ENCODE peak calls at places on chromosomes 6 and 20, in four cellular contexts. Z is stimulated activated CD8-positive, alpha-beta memory T cell treated with anti-CD3 and anti-CD28 coated beads, Interleukin-12 subunit alpha, Interleukin-12 subunit beta, amount 100 ng/mL, for 4 hours; I is GM12891; N is prostate gland. V is an unnamed sample.

GRCh38 chr6:90202156-90202555 is 94.5 kb downstream of the BACH2 start:
- DNase-seq in I (no peak), Z (no peak), N (no peak), V (no peak)

GRCh38 chr6:7137335-7138106 is 29.8 kb downstream of the RREB1 start:
- DNase-seq in Z (no peak), N (no peak), I (no peak), V (peak)

GRCh38 chr6:99912657-99913056 is 81.4 kb downstream of the MCHR2 start:
- DNase-seq in I (no peak), Z (no peak), N (no peak), V (no peak)

GRCh38 chr20:49230575-49231211 is 11.5 kb downstream of the DDX27 start:
- DNase-seq in Z (no peak), N (no peak), I (no peak), V (no peak)

GRCh38 chr20:13119583-13119982 is 101.5 kb upstream of the ISM1 start:
- DNase-seq in N (peak), Z (no peak), I (no peak), V (peak)

GRCh38 chr6:134245041-134245440 is 72.9 kb downstream of the SGK1 start:
- DNase-seq in N (no peak), I (no peak), Z (no peak), V (peak)

GRCh38 chr6:71887006-71887743 is 825 bp downstream of the RIMS1 start:
- DNase-seq in Z (no peak), N (no peak), I (peak), V (peak)

GRCh38 chr20:63125581-63125892 is 90.4 kb downstream of the YTHDF1 start:
- DNase-seq in Z (no peak), N (no peak), I (no peak), V (no peak)

GRCh38 chr6:83853968-83854501 is 875 bp downstream of the RIPPLY2 start:
- DNase-seq in I (no peak), Z (no peak), N (no peak), V (no peak)